ENCODE peak calls at places on chromosome 17, in four cellular contexts. Q is transverse colon, Z is prostate gland, N is body of pancreas. H is an unnamed sample. For H3K27me3 and H3K4me1, the result is how much of the 10 kb centered on the place peaks cover.

GRCh38 chr17:65438708-65439294 is 122.6 kb downstream of the AXIN2 start:
- DNase-seq in Q (no peak), Z (no peak), N (no peak), H (no peak)

GRCh38 chr17:6071528-6072065 is 1.4 kb downstream of the WSCD1 start:
- DNase-seq in Q (no peak), Z (no peak), N (no peak), H (no peak)

GRCh38 chr17:15255713-15256454 is 9.2 kb downstream of the PMP22 start:
- DNase-seq in Q (no peak), Z (no peak), N (no peak), H (peak)

GRCh38 chr17:74951065-74951464 is 15.4 kb downstream of the OTOP3 start:
- DNase-seq in Q (no peak), Z (no peak), N (no peak), H (no peak)

GRCh38 chr17:42843358-42843934 is 934 bp upstream of the AOC2 start:
- DNase-seq in Q (no peak), Z (peak), N (peak), H (peak)

GRCh38 chr17:30363715-30364202 is 15.0 kb upstream of the CPD start:
- DNase-seq in Q (peak), Z (no peak), N (no peak), H (peak)

GRCh38 chr17:27989046-27989445 is 53.4 kb upstream of the NLK start:
- DNase-seq in Q (no peak), Z (no peak), N (no peak), H (peak)

GRCh38 chr17:80168371-80168770 is 1.5 kb upstream of the CARD14 start:
- DNase-seq in Q (no peak), Z (no peak), N (no peak), H (no peak)

GRCh38 chr17:31532161-31532515 is 140.7 kb downstream of the RAB11FIP4 start:
- DNase-seq in Q (no peak), Z (no peak), N (no peak), H (no peak)

GRCh38 chr17:76997981-76998531 is 129.9 kb downstream of the MGAT5B start:
- DNase-seq in Q (peak), Z (no peak), N (no peak), H (no peak)

GRCh38 chr17:16585796-16586195 is 16.8 kb upstream of the ZNF287 start:
- DNase-seq in Q (no peak), Z (no peak), N (no peak), H (no peak)

GRCh38 chr17:7967751-7968150 is 34.7 kb upstream of the GUCY2D start:
- DNase-seq in Q (no peak), Z (no peak), N (no peak), H (no peak)

GRCh38 chr17:7974638-7975131 is 27.7 kb upstream of the GUCY2D start:
- DNase-seq in Q (no peak), Z (no peak), N (no peak), H (no peak)

GRCh38 chr17:7969434-7969833 is 33.0 kb upstream of the GUCY2D start:
- DNase-seq in Q (no peak), Z (no peak), N (no peak), H (no peak)

GRCh38 chr17:7971651-7972050 is 30.8 kb upstream of the GUCY2D start:
- DNase-seq in Q (no peak), Z (no peak), N (no peak), H (no peak)

DNA sequence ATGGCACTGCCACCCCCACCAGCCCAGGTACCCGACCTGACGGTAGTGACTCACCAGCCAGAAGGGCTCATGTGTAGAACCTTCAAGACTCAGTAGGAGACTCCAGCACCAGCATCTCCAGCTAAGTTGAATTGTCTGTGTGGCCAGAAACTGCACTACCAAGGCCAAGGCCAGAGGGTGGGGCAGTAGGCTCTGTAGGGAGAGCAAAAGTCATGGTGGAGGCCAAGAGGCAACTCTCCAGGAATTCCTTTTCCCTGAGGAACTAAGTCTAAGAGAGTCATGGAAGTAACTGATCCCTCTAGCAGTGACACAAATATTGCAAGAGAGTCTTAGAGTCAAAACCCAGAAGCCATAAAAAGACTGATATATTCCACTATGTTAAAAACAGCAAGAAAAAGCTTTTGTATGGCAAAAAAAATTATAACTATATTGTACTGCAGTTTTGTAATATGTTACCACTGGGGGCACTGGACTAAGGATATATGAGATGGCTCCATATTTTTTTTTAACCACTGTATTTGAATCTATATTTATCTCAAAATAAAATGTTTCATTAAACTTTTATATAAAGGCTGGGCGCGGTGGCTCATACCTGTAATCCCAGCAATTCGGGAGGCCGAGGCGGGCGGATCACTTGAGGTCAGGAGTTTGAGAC is 30.2 kb upstream of the GUCY2D start:
- DNase-seq in Q (no peak), Z (no peak), N (no peak), H (no peak)
- TF ChIP-seq CTCF in Q (peak), Z (no peak), N (no peak), H (peak)

GRCh38 chr17:45221081-45221996 is at the start of gene FMNL1:
- DNase-seq in Q (peak), Z (no peak), N (no peak), H (no peak)

GRCh38 chr17:45222273-45222993 is 748 bp downstream of the FMNL1 start:
- DNase-seq in Q (no peak), Z (no peak), N (no peak), H (no peak)

GRCh38 chr17:45218895-45219661 is 2.6 kb upstream of the FMNL1 start:
- DNase-seq in Q (peak), Z (peak), N (peak), H (peak)

GRCh38 chr17:45221997-45222272 is 250 bp downstream of the FMNL1 start:
- DNase-seq in Q (no peak), Z (no peak), N (no peak), H (no peak)

DNA sequence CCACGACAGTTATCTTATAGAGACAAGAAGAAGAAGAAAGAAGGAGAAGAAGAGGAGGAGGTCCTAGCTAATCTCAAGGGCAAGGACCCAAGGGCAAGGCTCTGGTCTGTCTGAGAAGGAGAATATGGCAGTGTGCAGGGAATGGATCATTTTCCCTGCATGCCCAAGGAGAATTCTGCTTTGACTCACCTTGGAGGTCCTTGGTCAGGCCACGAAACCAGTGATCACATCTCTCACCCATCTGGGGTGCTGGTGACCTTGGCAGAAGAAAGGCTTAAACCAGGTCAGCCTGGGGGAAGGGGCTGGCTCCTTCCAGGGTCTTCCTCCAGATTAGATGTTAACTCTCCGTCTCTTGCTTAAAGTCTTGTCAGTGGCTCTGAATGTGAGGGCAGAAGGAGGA is 1.6 kb upstream of the FMNL1 start:
- DNase-seq in Q (no peak), Z (no peak), N (no peak), H (no peak)
- H3K27me3 ChIP-seq in Q (under half), Z (under half), N (under half), H (half or more)

GRCh38 chr17:44109312-44109630 is 14.2 kb downstream of the HDAC5 start:
- DNase-seq in Q (no peak), Z (no peak), N (no peak), H (no peak)
- H3K4me1 ChIP-seq in Q (under half), Z (under half), N (half or more), H (under half)

DNA sequence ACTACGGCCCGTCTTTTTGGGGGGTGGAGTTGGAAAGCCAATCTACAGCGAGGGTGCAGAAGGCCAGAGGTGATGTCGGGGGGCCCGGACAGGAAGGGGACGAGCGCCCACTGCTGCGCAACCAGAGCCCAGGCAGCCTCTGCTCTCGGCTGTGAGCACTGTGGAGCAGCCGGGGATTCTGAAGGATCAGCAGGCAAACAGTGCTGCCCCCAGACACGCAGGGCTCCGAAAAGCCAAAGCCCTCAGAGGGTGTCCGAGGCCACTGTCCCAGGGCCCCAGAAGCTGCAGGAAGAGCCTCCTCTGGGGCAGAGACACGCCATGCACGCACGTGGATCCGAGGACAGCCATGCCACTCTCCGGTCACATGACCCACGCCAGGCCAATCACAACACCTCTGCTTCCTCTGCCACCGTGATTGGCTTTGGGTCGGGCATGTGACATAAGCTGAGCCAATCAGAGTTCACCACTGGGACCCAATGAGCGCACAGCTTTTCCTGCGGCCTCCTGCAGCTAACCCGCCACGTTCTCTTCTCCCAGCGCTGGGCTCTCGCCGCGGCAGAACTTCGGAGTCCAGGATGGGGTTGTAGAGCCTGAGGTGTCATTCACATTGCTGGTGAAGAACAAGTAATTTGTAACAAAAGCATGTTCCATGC is 40.7 kb downstream of the ACTG1 start:
- DNase-seq in Q (peak), Z (peak), N (no peak), H (peak)
- TF ChIP-seq CTCF in Q (peak), Z (no peak), N (peak), H (no peak)

DNA sequence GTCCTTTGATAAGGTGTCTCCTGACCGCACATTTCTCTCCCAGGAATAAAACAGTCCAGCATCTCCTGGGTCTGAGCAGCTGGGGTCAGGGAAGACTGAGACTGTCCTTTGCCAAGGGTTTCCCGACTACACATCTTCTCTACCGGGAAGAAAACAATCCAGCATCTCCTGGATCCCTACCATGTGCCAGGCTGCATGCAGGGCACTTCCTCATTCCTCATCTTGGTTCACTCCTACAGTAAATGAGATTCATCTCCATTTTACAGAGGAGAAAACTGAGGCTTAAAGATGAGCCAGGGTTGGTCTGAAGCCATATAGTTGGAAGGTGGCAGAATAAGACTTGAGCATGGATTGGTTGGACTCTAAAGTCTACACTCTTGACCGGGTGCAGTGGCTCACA is 36.7 kb downstream of the NOG start:
- DNase-seq in Q (no peak), Z (no peak), N (no peak), H (no peak)
- H3K27me3 ChIP-seq in Q (under half), Z (under half), N (under half), H (under half)

GRCh38 chr17:40558651-40559015 is 6.6 kb downstream of the CCR7 start:
- DNase-seq in Q (no peak), Z (no peak), N (no peak), H (no peak)
- H3K4me1 ChIP-seq in Q (under half), Z (under half), N (under half), H (under half)

GRCh38 chr17:71553381-71553780 is 567.4 kb upstream of the SOX9 start:
- DNase-seq in Q (no peak), Z (no peak), N (no peak), H (no peak)

GRCh38 chr17:71547904-71548303 is 572.9 kb upstream of the SOX9 start:
- DNase-seq in Q (no peak), Z (no peak), N (no peak), H (no peak)

GRCh38 chr17:71546369-71546864 is 574.4 kb upstream of the SOX9 start:
- DNase-seq in Q (no peak), Z (no peak), N (no peak), H (no peak)

GRCh38 chr17:71548540-71549190 is 572.2 kb upstream of the SOX9 start:
- DNase-seq in Q (no peak), Z (no peak), N (no peak), H (peak)

GRCh38 chr17:71550675-71551074 is 570.1 kb upstream of the SOX9 start:
- DNase-seq in Q (no peak), Z (no peak), N (no peak), H (no peak)
- TF ChIP-seq CTCF in Q (no peak), Z (no peak), N (no peak), H (no peak)

GRCh38 chr17:66971249-66971648 is 6.7 kb downstream of the CACNG4 start:
- DNase-seq in Q (no peak), Z (no peak), N (no peak), H (no peak)
- H3K27me3 ChIP-seq in Q (half or more), Z (under half), N (under half), H (half or more)